ENCODE peak calls at places on chromosomes 5 and 9, in seven cellular contexts. One of them, this sample, is unnamed.

GRCh38 chr5:150512368-150512747 is 4.4 kb downstream of the NDST1 start:
- DNase-seq in stimulated activated naive CD4-positive, alpha-beta T cell: no peak
- DNase-seq in uterus: peak; percentile 54
- DNase-seq in stimulated activated CD4-positive, alpha-beta T cell treated with anti-CD3 and anti-CD28 coated beads, TNF-alpha, amount 100 ng/mL, for 48 hours: no peak
- DNase-seq in cardiac fibroblast: no peak
- DNase-seq in psoas muscle: peak; percentile 64
- DNase-seq in activated CD4-positive, CD25-positive, alpha-beta regulatory T cell: no peak
- DNase-seq in this sample: peak; percentile 78

GRCh38 chr5:42306287-42306686 is 117.0 kb upstream of the GHR start:
- DNase-seq in stimulated activated naive CD4-positive, alpha-beta T cell: no peak
- DNase-seq in uterus: no peak
- DNase-seq in stimulated activated CD4-positive, alpha-beta T cell treated with anti-CD3 and anti-CD28 coated beads, TNF-alpha, amount 100 ng/mL, for 48 hours: no peak
- DNase-seq in cardiac fibroblast: no peak
- DNase-seq in psoas muscle: no peak
- DNase-seq in activated CD4-positive, CD25-positive, alpha-beta regulatory T cell: no peak
- DNase-seq in this sample: no peak

GRCh38 chr5:131129306-131129705 is 35.8 kb downstream of the HINT1 start:
- DNase-seq in stimulated activated naive CD4-positive, alpha-beta T cell: no peak
- DNase-seq in uterus: no peak
- DNase-seq in stimulated activated CD4-positive, alpha-beta T cell treated with anti-CD3 and anti-CD28 coated beads, TNF-alpha, amount 100 ng/mL, for 48 hours: no peak
- DNase-seq in cardiac fibroblast: no peak
- DNase-seq in psoas muscle: no peak
- DNase-seq in activated CD4-positive, CD25-positive, alpha-beta regulatory T cell: no peak
- DNase-seq in this sample: no peak

GRCh38 chr5:102583663-102584062 is 84.9 kb upstream of the SLCO6A1 start:
- DNase-seq in stimulated activated naive CD4-positive, alpha-beta T cell: peak; percentile 2
- DNase-seq in uterus: no peak
- DNase-seq in stimulated activated CD4-positive, alpha-beta T cell treated with anti-CD3 and anti-CD28 coated beads, TNF-alpha, amount 100 ng/mL, for 48 hours: no peak
- DNase-seq in cardiac fibroblast: peak; percentile 50
- DNase-seq in psoas muscle: no peak
- DNase-seq in activated CD4-positive, CD25-positive, alpha-beta regulatory T cell: no peak
- DNase-seq in this sample: no peak

GRCh38 chr9:32218100-32218767 is 166.2 kb upstream of the ACO1 start:
- DNase-seq in stimulated activated naive CD4-positive, alpha-beta T cell: no peak
- DNase-seq in uterus: no peak
- DNase-seq in stimulated activated CD4-positive, alpha-beta T cell treated with anti-CD3 and anti-CD28 coated beads, TNF-alpha, amount 100 ng/mL, for 48 hours: no peak
- DNase-seq in cardiac fibroblast: no peak
- DNase-seq in psoas muscle: no peak
- DNase-seq in activated CD4-positive, CD25-positive, alpha-beta regulatory T cell: no peak
- DNase-seq in this sample: no peak

GRCh38 chr5:143165049-143165448 is 238.4 kb downstream of the NR3C1 start:
- DNase-seq in stimulated activated naive CD4-positive, alpha-beta T cell: no peak
- DNase-seq in uterus: no peak
- DNase-seq in stimulated activated CD4-positive, alpha-beta T cell treated with anti-CD3 and anti-CD28 coated beads, TNF-alpha, amount 100 ng/mL, for 48 hours: no peak
- DNase-seq in cardiac fibroblast: no peak
- DNase-seq in psoas muscle: no peak
- DNase-seq in activated CD4-positive, CD25-positive, alpha-beta regulatory T cell: no peak
- DNase-seq in this sample: no peak

GRCh38 chr5:178381921-178382688 is 149.5 kb upstream of the PHYKPL start:
- DNase-seq in stimulated activated naive CD4-positive, alpha-beta T cell: no peak
- DNase-seq in uterus: no peak
- DNase-seq in stimulated activated CD4-positive, alpha-beta T cell treated with anti-CD3 and anti-CD28 coated beads, TNF-alpha, amount 100 ng/mL, for 48 hours: no peak
- DNase-seq in cardiac fibroblast: no peak
- DNase-seq in psoas muscle: no peak
- DNase-seq in activated CD4-positive, CD25-positive, alpha-beta regulatory T cell: no peak
- DNase-seq in this sample: no peak

GRCh38 chr9:35333551-35333950 is 156.4 kb upstream of the RUSC2 start:
- DNase-seq in stimulated activated naive CD4-positive, alpha-beta T cell: no peak
- DNase-seq in uterus: no peak
- DNase-seq in stimulated activated CD4-positive, alpha-beta T cell treated with anti-CD3 and anti-CD28 coated beads, TNF-alpha, amount 100 ng/mL, for 48 hours: no peak
- DNase-seq in cardiac fibroblast: peak; percentile 88
- DNase-seq in psoas muscle: no peak
- DNase-seq in activated CD4-positive, CD25-positive, alpha-beta regulatory T cell: no peak
- DNase-seq in this sample: peak; percentile 18

GRCh38 chr5:76249601-76250000 is 153.5 kb upstream of the IQGAP2 start:
- DNase-seq in stimulated activated naive CD4-positive, alpha-beta T cell: no peak
- DNase-seq in uterus: no peak
- DNase-seq in stimulated activated CD4-positive, alpha-beta T cell treated with anti-CD3 and anti-CD28 coated beads, TNF-alpha, amount 100 ng/mL, for 48 hours: no peak
- DNase-seq in cardiac fibroblast: no peak
- DNase-seq in psoas muscle: no peak
- DNase-seq in activated CD4-positive, CD25-positive, alpha-beta regulatory T cell: no peak
- DNase-seq in this sample: no peak

GRCh38 chr5:176153741-176154140 is 84.5 kb upstream of the SIMC1 start:
- DNase-seq in stimulated activated naive CD4-positive, alpha-beta T cell: no peak
- DNase-seq in uterus: no peak
- DNase-seq in stimulated activated CD4-positive, alpha-beta T cell treated with anti-CD3 and anti-CD28 coated beads, TNF-alpha, amount 100 ng/mL, for 48 hours: no peak
- DNase-seq in cardiac fibroblast: peak; percentile 13
- DNase-seq in psoas muscle: no peak
- DNase-seq in activated CD4-positive, CD25-positive, alpha-beta regulatory T cell: no peak
- DNase-seq in this sample: peak; percentile 98

GRCh38 chr9:34454571-34455065 is 3.8 kb downstream of the FAM219A start:
- DNase-seq in stimulated activated naive CD4-positive, alpha-beta T cell: no peak
- DNase-seq in uterus: no peak
- DNase-seq in stimulated activated CD4-positive, alpha-beta T cell treated with anti-CD3 and anti-CD28 coated beads, TNF-alpha, amount 100 ng/mL, for 48 hours: no peak
- DNase-seq in cardiac fibroblast: peak; percentile 86
- DNase-seq in psoas muscle: peak; percentile 68
- DNase-seq in activated CD4-positive, CD25-positive, alpha-beta regulatory T cell: no peak
- DNase-seq in this sample: peak; percentile 67

GRCh38 chr9:132412089-132412488 is 2.1 kb downstream of the CFAP77 start:
- DNase-seq in stimulated activated naive CD4-positive, alpha-beta T cell: peak; percentile 12
- DNase-seq in uterus: no peak
- DNase-seq in stimulated activated CD4-positive, alpha-beta T cell treated with anti-CD3 and anti-CD28 coated beads, TNF-alpha, amount 100 ng/mL, for 48 hours: no peak
- DNase-seq in cardiac fibroblast: peak; percentile 35
- DNase-seq in psoas muscle: no peak
- DNase-seq in activated CD4-positive, CD25-positive, alpha-beta regulatory T cell: no peak
- DNase-seq in this sample: peak; percentile 24